ENCODE peak calls at places on chromosomes 13 and 19, in four cellular contexts. R is IMR-90, D is K562, A is endothelial cell of umbilical vein. Z is an unnamed sample.

GRCh38 chr19:49481020-49481683 is 6.3 kb upstream of the RPL13A start:
- DNase-seq in R (no peak), A (no peak), D (no peak), Z (no peak)

GRCh38 chr13:101917833-101918755 is 465.6 kb downstream of the ITGBL1 start:
- DNase-seq in R (no peak), A (no peak), D (no peak), Z (no peak)

GRCh38 chr13:107563099-107563925 is 652.0 kb downstream of the LIG4 start:
- DNase-seq in A (peak; percentile 52), R (no peak), D (no peak), Z (no peak)

GRCh38 chr19:15776991-15777787 is 10.3 kb upstream of the OR10H5 start:
- DNase-seq in R (no peak), A (no peak), D (no peak), Z (no peak)

GRCh38 chr19:7912144-7912696 is 2.4 kb upstream of the TGFBR3L start:
- DNase-seq in R (no peak), D (no peak), A (no peak), Z (no peak)

GRCh38 chr13:113860579-113861432 is 3.1 kb downstream of the GAS6 start:
- DNase-seq in D (peak; percentile 77), A (peak; percentile 41), R (no peak), Z (no peak)

GRCh38 chr13:113849981-113850721 is 13.7 kb downstream of the GAS6 start:
- DNase-seq in R (no peak), A (no peak), D (no peak), Z (no peak)

GRCh38 chr13:75788494-75788991 is 152.4 kb downstream of the LMO7 start:
- DNase-seq in A (peak; percentile 85), D (no peak), R (peak; percentile 96), Z (no peak)

GRCh38 chr13:83709751-83710515 is 172.3 kb downstream of the SLITRK1 start:
- DNase-seq in D (no peak), A (no peak), R (no peak), Z (peak; percentile 42)

GRCh38 chr19:10292206-10292788 is 2.5 kb downstream of the ICAM5 start:
- DNase-seq in R (peak; percentile 78), D (peak; percentile 98), A (peak; percentile 48), Z (no peak)

GRCh38 chr13:73984949-73985691 is 149.1 kb downstream of the KLF12 start:
- DNase-seq in D (no peak), A (no peak), R (no peak), Z (no peak)

GRCh38 chr19:19459707-19460251 is 54.3 kb downstream of the GATAD2A start:
- DNase-seq in D (peak; percentile 33), A (peak; percentile 73), R (peak; percentile 87), Z (no peak)

GRCh38 chr19:49829200-49829599 is 11.1 kb downstream of the MED25 start:
- DNase-seq in A (no peak), R (no peak), D (no peak), Z (no peak)

GRCh38 chr19:38977445-38978314 is 2.1 kb upstream of the FBXO17 start:
- DNase-seq in R (peak; percentile 50), D (no peak), A (no peak), Z (no peak)

GRCh38 chr19:525029-525428 is 6.5 kb upstream of the CDC34 start:
- DNase-seq in R (no peak), D (no peak), A (no peak), Z (no peak)

GRCh38 chr13:30818323-30818960 is 83.1 kb downstream of the ALOX5AP start:
- DNase-seq in A (no peak), R (peak; percentile 87), D (no peak), Z (no peak)

GRCh38 chr19:1421958-1422305 is 14.5 kb downstream of the DAZAP1 start:
- DNase-seq in R (no peak), D (no peak), A (no peak), Z (no peak)

GRCh38 chr19:49746206-49746958 is 16.7 kb downstream of the TSKS start:
- DNase-seq in A (peak; percentile 70), D (peak; percentile 98), R (no peak), Z (no peak)

GRCh38 chr13:20561731-20562130 is 5.2 kb upstream of the IFT88 start:
- DNase-seq in A (no peak), R (no peak), D (no peak), Z (no peak)

GRCh38 chr13:58584610-58585009 is 953.1 kb downstream of the PCDH17 start:
- DNase-seq in A (no peak), R (no peak), D (no peak), Z (no peak)

GRCh38 chr13:98939552-98940306 is 38.1 kb downstream of the DOCK9 start:
- DNase-seq in D (no peak), R (no peak), A (no peak), Z (no peak)

GRCh38 chr13:73397486-73398020 is 338.7 kb downstream of the KLF5 start:
- DNase-seq in D (no peak), A (no peak), R (no peak), Z (no peak)

GRCh38 chr19:19510432-19510831 is 4.9 kb downstream of the TSSK6 start:
- DNase-seq in R (no peak), A (no peak), D (no peak), Z (no peak)

GRCh38 chr19:46488551-46488950 is 7.1 kb downstream of the PNMA8B start:
- DNase-seq in R (no peak), D (no peak), A (no peak), Z (no peak)

GRCh38 chr19:16778796-16779411 is 50.3 kb upstream of the SIN3B start:
- DNase-seq in R (peak; percentile 55), A (peak; percentile 59), D (peak; percentile 80), Z (no peak)

GRCh38 chr19:17058236-17058635 is 17.0 kb downstream of the HAUS8 start:
- DNase-seq in D (no peak), R (peak; percentile 46), A (no peak), Z (no peak)

GRCh38 chr19:771332-771785 is 20.4 kb downstream of the MISP start:
- DNase-seq in R (peak; percentile 43), A (peak; percentile 49), D (peak; percentile 84), Z (no peak)

GRCh38 chr19:46408611-46409039 is 4.7 kb downstream of the CCDC8 start:
- DNase-seq in R (peak; percentile 28), A (no peak), D (no peak), Z (no peak)

GRCh38 chr19:49408816-49409440 is 14.3 kb downstream of the PTH2 start:
- DNase-seq in D (peak; percentile 57), A (no peak), R (no peak), Z (no peak)

GRCh38 chr13:110712081-110712848 is 1.2 kb upstream of the ING1 start:
- DNase-seq in R (peak; percentile 73), D (peak; percentile 88), A (peak; percentile 82), Z (no peak)

GRCh38 chr19:19531951-19532805 is 3.5 kb downstream of the YJEFN3 start:
- DNase-seq in A (peak; percentile 44), D (peak; percentile 87), R (peak; percentile 44), Z (no peak)

GRCh38 chr19:49125025-49125731 is 5.8 kb downstream of the PPFIA3 start:
- DNase-seq in D (no peak), R (no peak), A (no peak), Z (no peak)

GRCh38 chr19:58395220-58395978 is at the start of gene RNF225:
- DNase-seq in D (no peak), R (no peak), A (no peak), Z (no peak)

GRCh38 chr19:58397533-58398037 is 2.1 kb downstream of the RNF225 start:
- DNase-seq in D (no peak), R (no peak), A (no peak), Z (no peak)

GRCh38 chr19:58394821-58395219 is 636 bp upstream of the RNF225 start:
- DNase-seq in D (no peak), A (no peak), R (no peak), Z (no peak)

GRCh38 chr19:58396691-58397532 is 1.5 kb downstream of the RNF225 start:
- DNase-seq in A (no peak), D (no peak), R (no peak), Z (no peak)

DNA sequence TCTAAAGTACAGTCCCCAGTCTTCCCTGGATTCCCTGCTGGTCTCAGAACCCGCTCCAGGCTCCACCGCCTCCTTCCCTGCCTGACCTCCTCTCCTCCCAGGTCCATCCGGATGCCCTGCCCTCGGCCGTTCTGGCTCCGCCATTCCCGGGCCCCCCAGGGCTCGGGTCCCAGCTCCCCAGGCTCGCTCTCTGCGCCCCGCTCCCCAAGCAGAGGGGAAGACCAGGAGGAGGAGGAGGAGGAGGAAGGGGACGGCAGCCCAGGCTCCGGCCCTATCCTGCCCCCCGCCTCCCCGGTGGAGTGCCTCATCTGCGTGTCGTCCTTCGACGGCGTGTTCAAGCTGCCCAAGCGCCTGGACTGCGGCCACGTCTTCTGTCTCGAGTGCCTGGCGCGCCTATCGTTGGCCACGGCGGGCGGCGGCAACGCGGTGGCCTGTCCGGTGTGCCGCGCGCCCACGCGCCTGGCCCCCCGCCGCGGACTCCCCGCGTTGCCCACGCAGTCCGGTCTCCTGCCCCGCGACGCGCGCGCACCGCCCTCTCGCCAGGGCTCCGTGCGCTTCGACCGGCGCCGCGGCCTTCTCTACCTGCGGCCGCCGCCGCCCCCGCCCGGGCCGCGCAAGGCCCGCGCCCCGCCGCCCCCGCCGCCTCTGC is 647 bp downstream of the RNF225 start:
- DNase-seq in D (no peak), A (no peak), R (no peak), Z (no peak)
- H2AFZ ChIP-seq in D (no peak overlapping the region), A (no peak overlapping the region), R (peak overlapping the region; percentile 61), Z (no peak overlapping the region)

DNA sequence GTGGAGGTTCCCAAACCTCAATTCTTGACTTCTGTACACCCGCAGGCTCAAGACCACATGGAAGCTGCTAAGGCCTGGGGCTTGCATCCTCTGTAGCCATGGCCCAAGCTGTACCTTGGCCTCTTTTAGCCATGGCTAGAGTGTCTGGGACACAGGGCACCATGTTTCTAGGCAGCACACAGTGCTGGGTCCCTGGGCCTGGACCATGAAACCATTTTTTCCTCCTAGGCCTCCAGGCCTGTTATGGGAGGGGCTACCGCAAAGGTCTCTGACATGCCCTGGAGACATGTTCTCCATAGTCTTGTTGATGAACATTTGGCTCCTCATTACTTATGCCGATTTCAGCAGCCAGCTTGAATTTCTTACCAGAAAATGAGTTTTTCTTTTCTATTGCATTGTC is 701.4 kb downstream of the FGF9 start:
- DNase-seq in D (peak; percentile 1), R (no peak), A (no peak), Z (no peak)
- H3K9me3 ChIP-seq in D (no peaks in the 10 kb centered on the region), R (peaks cover 8% of the 10 kb centered on the region), A (peaks cover 7% of the 10 kb centered on the region), Z (peaks cover 2% of the 10 kb centered on the region)

GRCh38 chr19:32891609-32892008 is 22.0 kb upstream of the SLC7A9 start:
- DNase-seq in D (no peak), R (no peak), A (no peak), Z (no peak)

GRCh38 chr19:32889137-32889934 is 19.8 kb upstream of the SLC7A9 start:
- DNase-seq in A (no peak), D (no peak), R (no peak), Z (no peak)

GRCh38 chr19:32887572-32887971 is 18.0 kb upstream of the SLC7A9 start:
- DNase-seq in D (no peak), A (no peak), R (no peak), Z (no peak)

GRCh38 chr19:32890841-32891240 is 21.3 kb upstream of the SLC7A9 start:
- DNase-seq in A (no peak), D (no peak), R (no peak), Z (no peak)

DNA sequence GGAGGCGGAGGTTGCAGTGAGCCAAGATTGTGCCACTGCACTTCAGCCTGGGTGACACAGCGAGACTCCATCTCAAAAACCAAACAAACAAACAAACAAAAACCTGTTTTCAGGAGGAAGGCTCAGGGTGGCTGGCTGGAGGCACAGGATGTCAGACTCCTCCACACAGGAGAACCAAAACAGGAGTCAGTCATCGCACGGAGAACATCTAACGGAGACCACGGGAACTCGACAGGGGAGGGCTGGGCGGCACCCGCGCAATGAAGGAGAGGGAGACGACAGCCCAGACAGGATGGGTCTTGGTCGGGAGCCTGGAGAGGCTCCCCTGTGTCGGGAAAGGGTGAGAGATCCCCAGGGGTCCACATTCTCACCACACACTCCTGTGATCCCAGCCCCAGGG is 20.8 kb upstream of the SLC7A9 start:
- DNase-seq in D (no peak), A (no peak), R (no peak), Z (no peak)
- H3K9me1 ChIP-seq in D (no peaks in the 10 kb centered on the region), A (no peaks in the 10 kb centered on the region), R (no peaks in the 10 kb centered on the region), Z (no peaks in the 10 kb centered on the region)

GRCh38 chr19:4542896-4543351 is 3.1 kb upstream of the LRG1 start:
- DNase-seq in R (no peak), A (no peak), D (no peak), Z (no peak)
- H2AFZ ChIP-seq in R (peak overlapping the region; percentile 43), A (no peak overlapping the region), D (no peak overlapping the region), Z (no peak overlapping the region)

Z was measured in keratinocyte.